ENCODE peak calls at places on chromosomes 6 and 20, in eight cellular contexts. S, X, T, M, U, W, Q and Y are unnamed samples.
A peak's percentile ranks its signal among the peaks of the same experiment; 100 is the strongest.

GRCh38 chr20:19024296-19025035 is 188.0 kb upstream of the SLC24A3 start:
- DNase-seq in T (no peak), W (no peak), S (no peak), Q (no peak), X (no peak), M (no peak), U (no peak), Y (no peak)

GRCh38 chr6:40887079-40887822 is 151.8 kb downstream of the UNC5CL start:
- DNase-seq in S (no peak), W (no peak), T (no peak), M (no peak), U (no peak), X (no peak), Q (no peak), Y (no peak)

GRCh38 chr20:38685853-38686473 is 38.3 kb upstream of the SLC32A1 start:
- DNase-seq in Q (peak; percentile 34), S (no peak), U (peak; percentile 32), M (peak; percentile 10), W (peak; percentile 38), T (no peak), X (peak; percentile 10), Y (no peak)

GRCh38 chr20:47992021-47992467 is 206.8 kb upstream of the SULF2 start:
- DNase-seq in U (no peak), M (no peak), T (no peak), S (no peak), X (no peak), Q (no peak), W (no peak), Y (no peak)

GRCh38 chr20:50810842-50811241 is 16.0 kb downstream of the BCAS4 start:
- DNase-seq in T (no peak), S (no peak), M (no peak), U (no peak), W (no peak), X (no peak), Q (no peak), Y (no peak)

GRCh38 chr6:6007311-6008113 is 787 bp upstream of the NRN1 start:
- DNase-seq in M (no peak), Q (no peak), U (peak; percentile 38), W (no peak), T (no peak), X (peak; percentile 18), S (peak; percentile 68), Y (no peak)

GRCh38 chr6:44725070-44725469 is 337.6 kb downstream of the CDC5L start:
- DNase-seq in S (no peak), U (no peak), T (no peak), W (peak; percentile 33), Q (no peak), X (no peak), M (no peak), Y (peak; percentile 54)

GRCh38 chr20:40558212-40558611 is 130.8 kb downstream of the MAFB start:
- DNase-seq in Q (no peak), M (no peak), T (no peak), X (no peak), W (no peak), S (no peak), U (no peak), Y (no peak)

GRCh38 chr6:31947070-31947675 is 1.3 kb downstream of the CFB start:
- DNase-seq in W (no peak), U (no peak), S (no peak), T (no peak), X (no peak), Q (no peak), M (no peak), Y (peak; percentile 73)

GRCh38 chr6:36615018-36615761 is 21.0 kb downstream of the SRSF3 start:
- DNase-seq in S (peak; percentile 73), M (no peak), W (peak; percentile 41), Q (peak; percentile 45), T (no peak), X (peak; percentile 60), U (no peak), Y (peak; percentile 73)

GRCh38 chr20:57882451-57883161 is 172.8 kb upstream of the PMEPA1 start:
- DNase-seq in U (no peak), S (no peak), X (peak; percentile 27), W (peak; percentile 40), Q (no peak), M (peak; percentile 23), T (no peak), Y (no peak)
- TF ChIP-seq CTCF in U (no peak), S (no peak), X (no peak), W (no peak), Q (no peak), M (no peak), T (no peak), Y (no peak)

DNA sequence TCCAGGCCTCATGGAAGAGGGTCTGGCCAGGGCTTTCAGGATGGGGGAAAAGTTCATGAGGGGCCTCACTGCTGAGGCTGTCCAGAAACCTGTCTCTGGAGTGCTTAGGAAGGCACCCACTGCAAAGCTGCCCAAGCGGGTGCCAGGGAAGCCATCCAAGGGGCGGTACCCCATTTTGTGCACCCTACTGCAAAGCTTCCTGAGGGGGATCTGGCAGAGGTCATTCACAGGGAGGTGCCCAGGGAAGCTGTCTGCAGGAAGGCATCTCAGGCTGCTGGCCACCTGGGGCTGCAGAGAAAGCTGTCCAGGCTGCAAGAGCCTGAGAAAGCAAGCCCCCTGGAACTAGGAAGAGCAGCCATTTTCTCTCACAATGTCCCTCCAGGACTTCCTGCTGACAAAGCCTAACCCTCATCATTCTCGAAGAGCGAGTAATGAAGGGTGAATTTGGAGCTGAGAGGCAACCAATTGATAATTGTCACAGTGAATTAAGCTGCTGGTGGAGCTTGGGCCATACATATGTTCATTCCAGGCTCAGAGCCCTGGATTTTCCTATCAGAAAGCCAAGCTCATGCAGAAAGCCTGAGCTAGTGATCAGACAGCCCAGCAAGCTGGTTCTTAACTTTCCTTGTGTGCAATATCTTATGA is 62.1 kb upstream of the SLC22A16 start:
- DNase-seq in X (no peak), S (no peak), T (no peak), Q (no peak), W (no peak), U (no peak), M (no peak), Y (no peak)
- H3K27ac ChIP-seq in X (peak overlapping the region; percentile 55), S (no peak overlapping the region), T (no peak overlapping the region), Q (no peak overlapping the region), W (no peak overlapping the region), U (no peak overlapping the region), M (peak overlapping the region; percentile 87), Y (no peak overlapping the region)

GRCh38 chr6:33820784-33821183 is 17.0 kb upstream of the MLN start:
- DNase-seq in Q (no peak), M (no peak), X (no peak), W (no peak), S (no peak), T (no peak), U (no peak), Y (no peak)

GRCh38 chr6:33824461-33825154 is 20.8 kb upstream of the MLN start:
- DNase-seq in M (no peak), W (no peak), S (no peak), U (peak; percentile 19), X (peak; percentile 44), Q (no peak), T (no peak), Y (no peak)

GRCh38 chr6:33820243-33820642 is 16.4 kb upstream of the MLN start:
- DNase-seq in U (no peak), S (no peak), M (no peak), Q (no peak), X (no peak), T (no peak), W (no peak), Y (no peak)

GRCh38 chr6:33823806-33824205 is 20.0 kb upstream of the MLN start:
- DNase-seq in S (no peak), M (no peak), X (no peak), W (no peak), Q (no peak), U (no peak), T (no peak), Y (no peak)

DNA sequence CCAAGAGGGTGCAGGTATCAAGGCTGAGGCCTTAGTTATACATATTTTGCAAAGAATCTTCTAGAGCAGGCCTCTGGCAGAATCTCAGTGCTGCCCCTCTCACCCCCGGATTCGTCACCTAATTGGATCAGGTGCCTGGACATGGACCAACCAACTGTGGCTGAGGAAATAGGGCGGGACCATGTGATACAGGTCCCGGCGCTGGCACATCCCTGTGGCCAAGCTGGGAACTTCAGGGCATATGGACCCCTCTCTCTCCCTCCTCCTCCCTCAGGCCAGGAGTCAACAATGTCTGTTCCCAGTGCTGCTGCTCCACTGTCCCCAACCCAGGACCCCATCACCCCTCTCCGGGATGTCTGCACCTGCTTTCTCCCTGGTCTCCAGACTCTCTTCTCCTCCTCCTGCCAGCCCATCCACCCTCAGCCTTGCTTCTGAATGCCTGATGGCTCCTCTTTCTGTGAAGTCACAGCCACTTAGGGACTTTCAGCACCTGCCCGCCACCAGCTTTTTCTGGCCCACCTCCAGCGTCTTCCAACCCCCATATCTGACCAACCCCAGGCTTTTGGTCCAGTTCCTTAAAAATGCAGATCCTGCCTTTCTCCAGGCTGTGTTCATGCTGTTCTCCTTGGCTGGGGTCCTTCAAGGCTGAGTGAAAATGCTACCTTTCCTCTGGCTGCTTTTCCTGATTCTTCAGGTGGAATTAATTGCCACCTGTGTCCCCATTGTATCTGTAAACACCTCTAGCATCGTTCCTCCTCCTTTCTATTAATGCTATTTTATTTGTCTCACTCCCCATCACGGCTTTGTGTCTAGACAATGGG is 19.0 kb upstream of the MLN start:
- DNase-seq in W (no peak), T (no peak), S (no peak), X (peak; percentile 54), U (no peak), Q (no peak), M (no peak), Y (no peak)
- TF ChIP-seq CTCF in W (peak; percentile 19), T (no peak), S (peak; percentile 25), X (no peak), U (peak; percentile 13), Q (no peak), M (peak; percentile 26), Y (no peak)

GRCh38 chr20:44885392-44886275 is at the start of gene YWHAB:
- DNase-seq in S (peak; percentile 99), U (peak; percentile 99), Q (peak; percentile 99), X (peak; percentile 96), W (peak; percentile 97), M (peak; percentile 92), T (peak; percentile 99), Y (peak; percentile 99)
- H3K27ac ChIP-seq in S (peak within 1 kb of the TSS; percentile 99), U (peak within 1 kb of the TSS; percentile 98), Q (peak within 1 kb of the TSS; percentile 85), X (peak within 1 kb of the TSS; percentile 99), W (peak within 1 kb of the TSS; percentile 93), M (peak within 1 kb of the TSS; percentile 90), T (peak within 1 kb of the TSS; percentile 94), Y (peak within 1 kb of the TSS; percentile 98)

DNA sequence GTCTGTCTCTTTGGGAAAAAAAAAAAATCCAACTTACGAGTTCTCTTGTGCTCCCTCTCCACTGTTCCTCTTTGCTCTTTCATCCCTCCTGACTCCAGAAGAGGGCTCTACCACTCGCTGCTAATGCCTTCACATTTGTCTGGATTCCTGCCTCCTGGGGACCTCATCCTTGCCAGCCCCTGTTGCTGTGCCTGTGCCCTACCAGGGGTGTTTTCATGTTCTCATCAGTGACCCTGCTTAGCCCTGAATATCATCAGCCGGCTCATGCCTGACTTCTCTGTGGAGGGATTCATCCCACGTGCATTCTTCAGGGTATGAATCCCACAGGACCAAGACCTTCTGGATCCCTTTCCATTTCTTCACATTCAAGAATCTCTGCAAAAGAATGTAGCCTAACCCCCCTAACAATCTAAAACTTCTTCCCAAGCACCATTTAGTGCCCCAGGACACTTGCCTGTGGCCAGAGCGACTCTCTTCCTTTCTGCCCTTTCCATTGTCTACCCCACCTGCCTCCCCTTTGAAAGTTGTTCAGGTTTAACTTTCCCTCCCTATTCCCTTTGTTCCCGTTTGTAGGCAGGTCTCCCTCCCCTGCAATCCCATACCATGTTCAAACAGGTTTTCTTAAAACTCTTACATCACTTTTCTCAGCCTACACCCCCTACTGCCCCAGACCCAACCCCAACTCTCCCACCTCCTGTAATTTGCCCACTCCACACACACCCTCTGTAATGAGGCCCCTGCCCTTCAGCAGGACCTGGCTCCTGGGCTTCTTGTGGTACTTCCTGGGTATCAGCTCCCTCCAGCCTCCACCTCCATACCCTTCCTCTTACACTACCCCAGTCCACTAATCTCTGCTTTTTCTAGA is 50.2 kb downstream of the RREB1 start:
- DNase-seq in M (peak; percentile 62), W (peak; percentile 77), Q (no peak), S (no peak), X (no peak), T (no peak), U (no peak), Y (no peak)
- TF ChIP-seq CTCF in M (no peak), W (peak; percentile 3), Q (no peak), S (no peak), X (no peak), T (no peak), U (no peak), Y (no peak)